ENCODE peak calls at places on chromosome 11, in nine cellular contexts. One of them, this sample, is unnamed.

GRCh38 chr11:46369458-46370152 is 11.9 kb upstream of the MDK start:
- DNase-seq in NB4: peak; percentile 73
- DNase-seq in osteoblast: peak; percentile 98
- DNase-seq in AG10803: peak; percentile 68
- DNase-seq in CD8-positive, alpha-beta memory T cell: peak; percentile 22
- DNase-seq in GM23248: peak; percentile 80
- DNase-seq in GM06990: no peak
- DNase-seq in heart right ventricle: peak; percentile 56
- DNase-seq in astrocyte of the cerebellum: peak; percentile 49
- DNase-seq in this sample: peak; percentile 88

GRCh38 chr11:82315093-82315492 is 418.6 kb downstream of the FAM181B start:
- DNase-seq in GM23248: peak; percentile 0
- DNase-seq in AG10803: no peak
- DNase-seq in NB4: peak; percentile 40
- DNase-seq in astrocyte of the cerebellum: no peak
- DNase-seq in GM06990: no peak
- DNase-seq in CD8-positive, alpha-beta memory T cell: no peak
- DNase-seq in heart right ventricle: no peak
- DNase-seq in osteoblast: no peak
- DNase-seq in this sample: no peak

GRCh38 chr11:120168960-120169681 is 31.2 kb upstream of the TRIM29 start:
- DNase-seq in GM23248: peak; percentile 81
- DNase-seq in heart right ventricle: peak; percentile 81
- DNase-seq in osteoblast: peak; percentile 92
- DNase-seq in GM06990: peak; percentile 48
- DNase-seq in astrocyte of the cerebellum: no peak
- DNase-seq in AG10803: peak; percentile 34
- DNase-seq in NB4: peak; percentile 70
- DNase-seq in CD8-positive, alpha-beta memory T cell: no peak
- DNase-seq in this sample: peak; percentile 87

GRCh38 chr11:61587951-61588695 is 7.2 kb upstream of the SYT7 start:
- DNase-seq in osteoblast: peak; percentile 96
- DNase-seq in GM06990: no peak
- DNase-seq in astrocyte of the cerebellum: no peak
- DNase-seq in CD8-positive, alpha-beta memory T cell: peak; percentile 69
- DNase-seq in AG10803: no peak
- DNase-seq in NB4: peak; percentile 24
- DNase-seq in GM23248: peak; percentile 63
- DNase-seq in heart right ventricle: peak; percentile 76
- DNase-seq in this sample: peak; percentile 83

GRCh38 chr11:83303358-83303757 is 17.2 kb upstream of the CCDC90B start:
- DNase-seq in CD8-positive, alpha-beta memory T cell: no peak
- DNase-seq in GM23248: no peak
- DNase-seq in GM06990: no peak
- DNase-seq in astrocyte of the cerebellum: no peak
- DNase-seq in NB4: no peak
- DNase-seq in AG10803: no peak
- DNase-seq in heart right ventricle: no peak
- DNase-seq in osteoblast: no peak
- DNase-seq in this sample: no peak

GRCh38 chr11:65770951-65771567 is 9.7 kb downstream of the AP5B1 start:
- DNase-seq in AG10803: no peak
- DNase-seq in GM23248: no peak
- DNase-seq in NB4: no peak
- DNase-seq in GM06990: no peak
- DNase-seq in CD8-positive, alpha-beta memory T cell: no peak
- DNase-seq in heart right ventricle: no peak
- DNase-seq in osteoblast: no peak
- DNase-seq in astrocyte of the cerebellum: no peak
- DNase-seq in this sample: no peak

GRCh38 chr11:69950120-69950519 is 128.0 kb upstream of the ANO1 start:
- DNase-seq in osteoblast: peak; percentile 62
- DNase-seq in NB4: peak; percentile 59
- DNase-seq in astrocyte of the cerebellum: no peak
- DNase-seq in AG10803: no peak
- DNase-seq in CD8-positive, alpha-beta memory T cell: no peak
- DNase-seq in heart right ventricle: no peak
- DNase-seq in GM06990: no peak
- DNase-seq in GM23248: peak; percentile 16
- DNase-seq in this sample: peak; percentile 24

GRCh38 chr11:3036419-3036818 is 20.8 kb downstream of the CARS1 start:
- DNase-seq in GM23248: no peak
- DNase-seq in CD8-positive, alpha-beta memory T cell: no peak
- DNase-seq in heart right ventricle: no peak
- DNase-seq in NB4: no peak
- DNase-seq in astrocyte of the cerebellum: no peak
- DNase-seq in AG10803: no peak
- DNase-seq in GM06990: no peak
- DNase-seq in osteoblast: no peak
- DNase-seq in this sample: no peak

DNA sequence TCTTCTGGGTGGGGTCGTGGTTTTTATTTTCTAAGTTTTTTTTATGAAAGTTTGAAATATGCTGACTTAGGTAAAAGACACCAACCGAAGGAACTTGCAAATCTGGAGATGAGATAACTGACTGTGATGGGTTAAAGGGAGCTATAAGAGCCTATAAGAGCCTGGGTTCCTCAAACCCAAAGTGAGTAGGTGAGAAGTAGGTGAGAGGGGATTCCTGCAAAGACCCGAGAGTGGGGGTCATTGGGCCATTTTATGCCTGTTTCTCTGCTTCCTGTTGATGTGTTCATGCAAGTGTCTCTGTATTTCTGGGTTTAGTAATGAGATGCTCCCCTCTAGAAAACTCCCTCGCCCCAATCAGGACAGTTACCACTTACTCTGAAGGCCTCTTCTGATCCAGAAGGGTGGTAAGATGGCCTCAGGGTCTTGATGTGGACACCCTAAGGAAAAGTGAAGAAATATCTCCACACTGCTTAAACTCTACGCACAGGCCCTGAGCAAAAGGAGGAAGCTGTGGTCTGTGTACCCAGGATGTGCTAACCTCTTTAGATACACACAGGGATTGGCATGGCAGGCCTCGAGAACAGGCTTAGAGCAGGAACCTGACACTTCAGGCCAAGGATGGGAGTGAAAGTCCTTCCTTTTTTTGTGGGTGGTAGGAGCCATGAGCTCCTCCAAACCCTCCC is 1.8 kb downstream of the FLI1 start:
- DNase-seq in astrocyte of the cerebellum: no peak
- DNase-seq in heart right ventricle: no peak
- DNase-seq in NB4: peak; percentile 99
- DNase-seq in AG10803: no peak
- DNase-seq in GM23248: peak; percentile 35
- DNase-seq in osteoblast: peak; percentile 51
- DNase-seq in CD8-positive, alpha-beta memory T cell: no peak
- DNase-seq in GM06990: no peak
- DNase-seq in this sample: peak; percentile 87
- H3K4me3 ChIP-seq in astrocyte of the cerebellum: peak overlapping the region; percentile 61
- H3K4me3 ChIP-seq in heart right ventricle: peak overlapping the region; percentile 81
- H3K4me3 ChIP-seq in NB4: peak overlapping the region; percentile 86
- H3K4me3 ChIP-seq in AG10803: peak overlapping the region; percentile 77
- H3K4me3 ChIP-seq in GM23248: peak overlapping the region; percentile 100
- H3K4me3 ChIP-seq in osteoblast: peak overlapping the region; percentile 93
- H3K4me3 ChIP-seq in CD8-positive, alpha-beta memory T cell: peak overlapping the region; percentile 67
- H3K4me3 ChIP-seq in GM06990: peak overlapping the region; percentile 86
- H3K4me3 ChIP-seq in this sample: peak overlapping the region; percentile 78

GRCh38 chr11:72037554-72038311 is 39.0 kb downstream of the IL18BP start:
- DNase-seq in NB4: no peak
- DNase-seq in GM06990: no peak
- DNase-seq in heart right ventricle: peak; percentile 34
- DNase-seq in osteoblast: no peak
- DNase-seq in GM23248: peak; percentile 56
- DNase-seq in CD8-positive, alpha-beta memory T cell: no peak
- DNase-seq in astrocyte of the cerebellum: no peak
- DNase-seq in AG10803: no peak
- DNase-seq in this sample: no peak
- H3K4me3 ChIP-seq in NB4: no peak overlapping the region
- H3K4me3 ChIP-seq in GM06990: no peak overlapping the region
- H3K4me3 ChIP-seq in heart right ventricle: no peak overlapping the region
- H3K4me3 ChIP-seq in osteoblast: peak overlapping the region; percentile 84
- H3K4me3 ChIP-seq in GM23248: peak overlapping the region; percentile 95
- H3K4me3 ChIP-seq in CD8-positive, alpha-beta memory T cell: peak overlapping the region; percentile 68
- H3K4me3 ChIP-seq in astrocyte of the cerebellum: peak overlapping the region; percentile 78
- H3K4me3 ChIP-seq in AG10803: peak overlapping the region; percentile 95
- H3K4me3 ChIP-seq in this sample: peak overlapping the region; percentile 88

GRCh38 chr11:118610773-118611432 is 3.5 kb downstream of the PHLDB1 start:
- DNase-seq in NB4: peak; percentile 79
- DNase-seq in CD8-positive, alpha-beta memory T cell: peak; percentile 83
- DNase-seq in GM23248: peak; percentile 89
- DNase-seq in osteoblast: peak; percentile 85
- DNase-seq in GM06990: peak; percentile 75
- DNase-seq in AG10803: peak; percentile 61
- DNase-seq in heart right ventricle: peak; percentile 86
- DNase-seq in astrocyte of the cerebellum: no peak
- DNase-seq in this sample: peak; percentile 95

GRCh38 chr11:118612378-118612777 is 5.0 kb downstream of the PHLDB1 start:
- DNase-seq in heart right ventricle: peak; percentile 64
- DNase-seq in osteoblast: no peak
- DNase-seq in astrocyte of the cerebellum: no peak
- DNase-seq in GM23248: peak; percentile 59
- DNase-seq in NB4: no peak
- DNase-seq in AG10803: no peak
- DNase-seq in CD8-positive, alpha-beta memory T cell: no peak
- DNase-seq in GM06990: no peak
- DNase-seq in this sample: peak; percentile 69

GRCh38 chr11:118609380-118610219 is 2.2 kb downstream of the PHLDB1 start:
- DNase-seq in GM23248: peak; percentile 81
- DNase-seq in heart right ventricle: peak; percentile 36
- DNase-seq in NB4: peak; percentile 31
- DNase-seq in astrocyte of the cerebellum: no peak
- DNase-seq in CD8-positive, alpha-beta memory T cell: peak; percentile 30
- DNase-seq in osteoblast: no peak
- DNase-seq in GM06990: peak; percentile 29
- DNase-seq in AG10803: peak; percentile 40
- DNase-seq in this sample: peak; percentile 78

GRCh38 chr11:118608268-118609214 is 1.1 kb downstream of the PHLDB1 start:
- DNase-seq in osteoblast: peak; percentile 97
- DNase-seq in GM06990: peak; percentile 47
- DNase-seq in NB4: peak; percentile 83
- DNase-seq in heart right ventricle: peak; percentile 81
- DNase-seq in GM23248: peak; percentile 97
- DNase-seq in AG10803: peak; percentile 91
- DNase-seq in CD8-positive, alpha-beta memory T cell: peak; percentile 86
- DNase-seq in astrocyte of the cerebellum: no peak
- DNase-seq in this sample: peak; percentile 90

DNA sequence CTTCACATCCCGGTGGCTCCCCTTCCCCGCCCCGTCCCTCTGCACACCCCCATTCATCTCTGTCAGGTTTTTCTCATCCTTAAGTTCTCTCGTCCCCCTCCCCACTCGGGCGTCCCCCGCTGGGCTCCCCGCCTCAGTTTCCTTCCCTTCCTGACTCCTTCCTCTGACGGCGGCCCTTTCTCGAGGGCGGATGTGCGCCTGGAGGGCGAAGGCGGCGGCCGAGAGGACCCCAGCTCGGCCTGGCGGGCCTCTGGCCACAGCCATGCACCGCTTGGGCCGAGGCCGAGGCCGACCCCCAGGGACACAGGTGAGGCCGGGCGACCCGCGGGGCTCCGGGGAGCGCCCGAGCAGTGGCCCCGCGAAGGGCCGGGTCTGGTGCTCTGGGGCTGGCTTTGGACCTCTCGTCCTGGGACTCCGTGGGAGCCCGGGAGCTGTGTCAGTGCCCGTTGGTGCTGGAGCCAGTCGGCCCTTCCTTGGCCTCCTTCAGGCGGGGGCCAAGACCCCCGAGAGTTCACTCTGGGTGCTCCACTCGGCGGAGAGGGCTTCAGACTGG is 2.9 kb downstream of the PHLDB1 start:
- DNase-seq in osteoblast: no peak
- DNase-seq in AG10803: no peak
- DNase-seq in GM23248: peak; percentile 47
- DNase-seq in NB4: no peak
- DNase-seq in astrocyte of the cerebellum: no peak
- DNase-seq in heart right ventricle: peak; percentile 35
- DNase-seq in CD8-positive, alpha-beta memory T cell: no peak
- DNase-seq in GM06990: no peak
- DNase-seq in this sample: peak; percentile 82
- H3K4me3 ChIP-seq in osteoblast: peak overlapping the region; percentile 88
- H3K4me3 ChIP-seq in AG10803: peak overlapping the region; percentile 72
- H3K4me3 ChIP-seq in GM23248: peak overlapping the region; percentile 81
- H3K4me3 ChIP-seq in NB4: no peak overlapping the region
- H3K4me3 ChIP-seq in astrocyte of the cerebellum: peak overlapping the region; percentile 18
- H3K4me3 ChIP-seq in heart right ventricle: peak overlapping the region; percentile 62
- H3K4me3 ChIP-seq in CD8-positive, alpha-beta memory T cell: peak overlapping the region; percentile 43
- H3K4me3 ChIP-seq in GM06990: no peak overlapping the region
- H3K4me3 ChIP-seq in this sample: peak overlapping the region; percentile 55

DNA sequence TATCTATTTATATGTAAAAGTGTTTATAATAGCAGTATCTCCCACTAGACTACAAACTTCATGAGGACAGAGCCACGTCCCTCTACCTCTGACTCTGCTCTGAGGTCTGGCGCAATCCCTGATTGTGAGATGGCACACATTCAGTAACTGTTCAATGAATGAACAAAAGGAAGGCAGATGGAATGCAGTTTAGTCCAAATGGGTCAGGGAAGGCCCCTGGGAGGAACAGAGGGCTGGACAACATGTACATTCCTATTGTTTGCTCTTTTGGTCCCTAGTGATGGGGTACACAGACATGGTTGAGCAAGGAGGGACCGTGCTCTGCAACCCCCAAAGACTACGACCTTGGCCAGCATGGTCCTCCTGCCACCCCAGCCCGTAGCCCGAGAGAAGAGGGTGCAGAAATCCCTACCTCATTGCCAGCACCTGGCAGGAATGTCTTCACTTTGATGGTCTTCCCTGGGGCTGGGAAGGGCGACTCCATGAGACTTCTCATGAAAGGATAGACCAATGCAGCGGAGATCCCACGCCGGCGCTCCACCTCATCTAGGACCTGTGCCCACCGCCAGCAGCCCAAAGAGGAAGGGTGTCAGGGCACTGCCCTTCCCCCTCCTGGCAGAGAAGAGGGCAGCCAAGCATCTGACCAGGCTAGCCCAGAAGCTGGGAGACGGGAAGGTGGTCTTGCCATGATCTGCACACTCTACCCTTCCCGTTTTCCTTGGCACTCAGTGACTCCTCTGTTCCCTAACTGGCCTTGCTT is 24.3 kb downstream of the RPL27A start:
- DNase-seq in AG10803: no peak
- DNase-seq in NB4: no peak
- DNase-seq in CD8-positive, alpha-beta memory T cell: no peak
- DNase-seq in astrocyte of the cerebellum: no peak
- DNase-seq in GM23248: no peak
- DNase-seq in heart right ventricle: no peak
- DNase-seq in GM06990: no peak
- DNase-seq in osteoblast: peak; percentile 42
- DNase-seq in this sample: no peak
- H3K4me3 ChIP-seq in AG10803: no peak overlapping the region
- H3K4me3 ChIP-seq in NB4: no peak overlapping the region
- H3K4me3 ChIP-seq in CD8-positive, alpha-beta memory T cell: no peak overlapping the region
- H3K4me3 ChIP-seq in astrocyte of the cerebellum: no peak overlapping the region
- H3K4me3 ChIP-seq in GM23248: no peak overlapping the region
- H3K4me3 ChIP-seq in heart right ventricle: no peak overlapping the region
- H3K4me3 ChIP-seq in GM06990: no peak overlapping the region
- H3K4me3 ChIP-seq in osteoblast: no peak overlapping the region
- H3K4me3 ChIP-seq in this sample: no peak overlapping the region

This sample was measured in spleen.